ENCODE peak calls at places on chromosomes 13 and 19, in eight cellular contexts. One of them, this sample, is unnamed. For H3K4me1, the result is how much of the 10 kb centered on the place peaks cover.

GRCh38 chr19:4831351-4832340 is at the start of gene TICAM1:
- DNase-seq in A549: peak
- DNase-seq in HCT116: no peak
- DNase-seq in GM23338: peak
- DNase-seq in GM12878: no peak
- DNase-seq in K562: peak
- DNase-seq in SK-N-SH: peak
- DNase-seq in HepG2: no peak
- DNase-seq in this sample: no peak

GRCh38 chr13:112065867-112066623 is 904 bp upstream of the SOX1 start:
- DNase-seq in GM12878: no peak
- DNase-seq in A549: no peak
- DNase-seq in SK-N-SH: no peak
- DNase-seq in HCT116: no peak
- DNase-seq in HepG2: no peak
- DNase-seq in GM23338: peak
- DNase-seq in K562: no peak
- DNase-seq in this sample: no peak

GRCh38 chr19:588758-589692 is 656 bp upstream of the HCN2 start:
- DNase-seq in GM23338: peak
- DNase-seq in HCT116: no peak
- DNase-seq in A549: peak
- DNase-seq in K562: no peak
- DNase-seq in HepG2: no peak
- DNase-seq in GM12878: no peak
- DNase-seq in SK-N-SH: peak
- DNase-seq in this sample: no peak

GRCh38 chr13:39253774-39254173 is 215.5 kb downstream of the NHLRC3 start:
- DNase-seq in SK-N-SH: no peak
- DNase-seq in GM12878: no peak
- DNase-seq in A549: no peak
- DNase-seq in K562: no peak
- DNase-seq in HCT116: no peak
- DNase-seq in HepG2: no peak
- DNase-seq in GM23338: no peak
- DNase-seq in this sample: no peak

GRCh38 chr19:48445606-48446481 is at the start of gene GRWD1:
- DNase-seq in K562: peak
- DNase-seq in HepG2: peak
- DNase-seq in GM12878: peak
- DNase-seq in GM23338: peak
- DNase-seq in SK-N-SH: peak
- DNase-seq in A549: peak
- DNase-seq in HCT116: peak
- DNase-seq in this sample: peak

GRCh38 chr13:40109324-40109958 is 454.0 kb downstream of the COG6 start:
- DNase-seq in A549: peak
- DNase-seq in HepG2: no peak
- DNase-seq in GM12878: no peak
- DNase-seq in K562: no peak
- DNase-seq in SK-N-SH: no peak
- DNase-seq in HCT116: no peak
- DNase-seq in GM23338: no peak
- DNase-seq in this sample: no peak

GRCh38 chr13:49838989-49839388 is 46.5 kb upstream of the KPNA3 start:
- DNase-seq in HCT116: no peak
- DNase-seq in A549: peak
- DNase-seq in HepG2: peak
- DNase-seq in SK-N-SH: no peak
- DNase-seq in K562: peak
- DNase-seq in GM12878: no peak
- DNase-seq in GM23338: peak
- DNase-seq in this sample: no peak

GRCh38 chr13:85520445-85520844 is 278.8 kb downstream of the SLITRK6 start:
- DNase-seq in K562: no peak
- DNase-seq in SK-N-SH: no peak
- DNase-seq in HCT116: no peak
- DNase-seq in A549: no peak
- DNase-seq in GM23338: no peak
- DNase-seq in HepG2: no peak
- DNase-seq in GM12878: no peak
- DNase-seq in this sample: no peak

GRCh38 chr13:67230774-67231480 is 791 bp upstream of the PCDH9 start:
- DNase-seq in SK-N-SH: peak
- DNase-seq in GM23338: peak
- DNase-seq in HepG2: peak
- DNase-seq in HCT116: no peak
- DNase-seq in K562: peak
- DNase-seq in A549: peak
- DNase-seq in GM12878: no peak
- DNase-seq in this sample: no peak

GRCh38 chr19:16216744-16217670 is 19.3 kb downstream of the AP1M1 start:
- DNase-seq in SK-N-SH: peak
- DNase-seq in GM23338: no peak
- DNase-seq in HepG2: no peak
- DNase-seq in A549: no peak
- DNase-seq in HCT116: no peak
- DNase-seq in GM12878: no peak
- DNase-seq in K562: no peak
- DNase-seq in this sample: no peak

GRCh38 chr19:49862411-49863253 is 4.7 kb downstream of the PNKP start:
- DNase-seq in HCT116: no peak
- DNase-seq in GM12878: no peak
- DNase-seq in A549: no peak
- DNase-seq in GM23338: peak
- DNase-seq in K562: peak
- DNase-seq in SK-N-SH: peak
- DNase-seq in HepG2: peak
- DNase-seq in this sample: no peak

GRCh38 chr19:31185261-31185660 is 164.0 kb downstream of the TSHZ3 start:
- DNase-seq in HepG2: no peak
- DNase-seq in SK-N-SH: no peak
- DNase-seq in GM23338: peak
- DNase-seq in HCT116: no peak
- DNase-seq in K562: no peak
- DNase-seq in A549: no peak
- DNase-seq in GM12878: no peak
- DNase-seq in this sample: no peak

GRCh38 chr13:61095885-61096284 is 319.8 kb downstream of the PCDH20 start:
- DNase-seq in SK-N-SH: no peak
- DNase-seq in HepG2: no peak
- DNase-seq in GM12878: no peak
- DNase-seq in A549: no peak
- DNase-seq in GM23338: no peak
- DNase-seq in HCT116: no peak
- DNase-seq in K562: no peak
- DNase-seq in this sample: no peak

GRCh38 chr19:12261554-12261953 is 33.1 kb downstream of the ZNF44 start:
- DNase-seq in GM12878: no peak
- DNase-seq in GM23338: no peak
- DNase-seq in K562: no peak
- DNase-seq in HepG2: no peak
- DNase-seq in A549: no peak
- DNase-seq in SK-N-SH: no peak
- DNase-seq in HCT116: no peak
- DNase-seq in this sample: no peak

GRCh38 chr19:12270854-12271253 is 23.8 kb downstream of the ZNF44 start:
- DNase-seq in HCT116: no peak
- DNase-seq in HepG2: no peak
- DNase-seq in GM12878: no peak
- DNase-seq in A549: no peak
- DNase-seq in GM23338: no peak
- DNase-seq in K562: no peak
- DNase-seq in SK-N-SH: no peak
- DNase-seq in this sample: no peak

GRCh38 chr19:12260861-12261260 is 33.8 kb downstream of the ZNF44 start:
- DNase-seq in GM12878: no peak
- DNase-seq in SK-N-SH: no peak
- DNase-seq in GM23338: no peak
- DNase-seq in HCT116: no peak
- DNase-seq in A549: no peak
- DNase-seq in K562: no peak
- DNase-seq in HepG2: no peak
- DNase-seq in this sample: no peak

GRCh38 chr19:12260236-12260635 is 34.4 kb downstream of the ZNF44 start:
- DNase-seq in GM23338: no peak
- DNase-seq in SK-N-SH: no peak
- DNase-seq in HCT116: no peak
- DNase-seq in K562: no peak
- DNase-seq in A549: no peak
- DNase-seq in GM12878: no peak
- DNase-seq in HepG2: no peak
- DNase-seq in this sample: no peak

DNA sequence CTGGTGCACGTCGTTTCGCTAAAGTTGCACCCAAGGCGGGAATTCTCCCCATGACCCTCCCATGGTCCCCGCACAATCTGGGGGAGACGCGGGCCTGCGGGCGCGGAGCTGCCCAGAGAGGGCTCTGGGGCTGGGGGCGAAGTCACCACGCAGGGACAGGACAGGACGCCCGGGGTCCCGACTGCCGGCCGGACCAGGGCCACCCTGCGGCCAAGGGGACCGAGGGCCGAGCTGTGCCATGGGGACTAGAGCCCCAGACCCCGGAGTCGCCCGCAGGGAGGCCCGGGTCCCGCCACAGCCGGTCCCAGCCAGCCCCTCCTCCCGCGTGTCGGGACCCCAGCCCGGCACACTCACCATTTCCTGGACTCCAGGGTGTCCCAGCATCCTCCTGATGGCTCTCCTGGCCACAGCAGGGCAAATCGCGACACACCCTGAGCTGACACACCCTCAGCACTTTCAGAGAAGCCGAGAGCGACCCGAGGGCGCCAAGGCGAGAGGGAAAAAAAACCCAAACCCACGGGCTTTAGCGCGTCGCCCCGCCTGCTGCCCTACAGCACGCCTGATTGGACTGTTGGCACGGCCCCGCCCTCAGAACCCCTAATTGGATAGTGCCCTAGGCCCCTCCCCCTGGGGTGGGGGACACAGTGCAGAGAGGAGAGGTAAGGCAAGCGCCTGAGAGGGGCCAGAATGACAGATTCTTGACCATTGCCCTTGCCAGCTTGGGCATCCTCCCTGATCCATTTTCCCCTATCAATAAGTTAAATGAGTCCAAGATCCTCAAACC is 28.6 kb downstream of the ZNF44 start:
- DNase-seq in SK-N-SH: no peak
- DNase-seq in GM12878: no peak
- DNase-seq in A549: no peak
- DNase-seq in K562: no peak
- DNase-seq in HepG2: no peak
- DNase-seq in GM23338: peak
- DNase-seq in HCT116: no peak
- DNase-seq in this sample: no peak
- H3K4me3 ChIP-seq in SK-N-SH: no peak
- H3K4me3 ChIP-seq in GM12878: no peak
- H3K4me3 ChIP-seq in A549: no peak
- H3K4me3 ChIP-seq in K562: no peak
- H3K4me3 ChIP-seq in HepG2: no peak
- H3K4me3 ChIP-seq in GM23338: no peak
- H3K4me3 ChIP-seq in HCT116: no peak
- H3K4me3 ChIP-seq in this sample: no peak

DNA sequence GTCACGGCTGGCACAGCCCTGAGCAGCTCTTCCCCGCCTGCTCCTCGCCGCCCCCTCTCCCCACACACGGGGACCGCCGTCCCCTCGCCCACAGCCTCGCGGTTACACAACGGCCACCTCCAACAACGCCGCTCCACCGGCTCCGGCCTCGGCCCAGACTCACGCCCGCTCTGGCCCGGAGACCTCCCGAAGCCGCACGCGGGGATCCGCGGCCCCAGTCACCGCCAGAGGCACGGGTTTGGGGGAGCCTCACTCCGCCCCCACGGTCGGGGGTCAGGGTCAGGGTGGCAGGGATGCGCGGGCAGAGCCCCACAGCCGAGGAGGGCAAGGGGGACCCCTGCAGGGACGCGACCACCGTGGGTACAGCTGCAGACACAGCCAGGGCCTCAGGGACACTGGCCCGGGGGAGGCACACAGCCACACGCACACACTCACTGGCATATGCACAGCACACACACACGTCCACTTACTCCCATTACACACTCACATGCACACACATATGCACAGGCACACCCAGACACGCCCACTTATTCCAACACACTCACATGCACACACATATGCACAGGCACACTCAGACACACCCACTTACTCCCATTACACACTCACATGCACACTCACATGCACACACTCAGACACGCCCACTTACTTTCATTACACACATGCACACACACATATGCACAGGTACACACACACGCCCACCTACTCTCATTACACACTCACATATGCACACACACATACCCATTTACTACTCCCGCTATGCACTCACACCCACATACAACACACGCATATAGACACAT is 1.6 kb downstream of the TTYH1 start:
- DNase-seq in SK-N-SH: no peak
- DNase-seq in GM12878: no peak
- DNase-seq in K562: no peak
- DNase-seq in A549: no peak
- DNase-seq in GM23338: peak
- DNase-seq in HCT116: no peak
- DNase-seq in HepG2: no peak
- DNase-seq in this sample: no peak
- H3K4me1 ChIP-seq in SK-N-SH: under half
- H3K4me1 ChIP-seq in GM12878: under half
- H3K4me1 ChIP-seq in K562: under half
- H3K4me1 ChIP-seq in A549: under half
- H3K4me1 ChIP-seq in GM23338: under half
- H3K4me1 ChIP-seq in HCT116: under half
- H3K4me1 ChIP-seq in HepG2: half or more
- H3K4me1 ChIP-seq in this sample: under half

DNA sequence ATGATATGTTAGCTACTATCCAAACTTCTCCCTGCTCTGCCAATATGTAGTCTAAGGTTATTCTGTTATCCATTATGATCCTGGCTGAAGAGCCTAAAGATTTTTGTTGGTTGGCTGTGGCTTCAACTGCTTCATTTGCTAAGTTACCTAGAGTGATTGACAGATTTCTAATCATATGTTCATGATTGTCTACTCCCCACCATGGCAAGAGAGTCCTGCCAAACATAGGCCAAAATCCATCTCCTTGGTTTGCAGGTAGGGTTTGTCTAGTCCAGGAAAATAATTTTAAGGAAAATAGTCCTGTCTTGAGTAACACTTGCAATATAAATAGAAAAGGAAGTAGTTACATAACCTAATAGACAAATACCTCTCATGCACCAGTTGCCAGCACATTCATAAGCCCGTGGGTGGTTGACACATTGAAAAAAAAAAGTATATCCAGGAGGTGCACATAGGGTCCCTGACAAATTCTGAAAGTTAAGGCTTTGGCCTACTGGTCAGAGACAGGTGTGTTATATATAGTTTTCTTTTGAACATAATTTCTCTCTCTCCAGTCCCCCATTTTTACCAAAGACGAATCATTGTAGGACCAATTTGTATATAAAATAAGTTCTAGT is 5.4 kb upstream of the CBY2 start:
- DNase-seq in GM12878: peak
- DNase-seq in K562: no peak
- DNase-seq in GM23338: no peak
- DNase-seq in SK-N-SH: no peak
- DNase-seq in HCT116: no peak
- DNase-seq in HepG2: no peak
- DNase-seq in A549: no peak
- DNase-seq in this sample: no peak
- TF ChIP-seq REST in GM12878: no peak
- TF ChIP-seq REST in K562: no peak
- TF ChIP-seq REST in GM23338: no peak
- TF ChIP-seq REST in SK-N-SH: no peak
- TF ChIP-seq REST in HCT116: no peak
- TF ChIP-seq REST in HepG2: no peak
- TF ChIP-seq REST in A549: no peak
- TF ChIP-seq REST in this sample: no peak

GRCh38 chr19:3444695-3445234 is 35.6 kb downstream of the SMIM24 start:
- DNase-seq in HepG2: no peak
- DNase-seq in GM12878: no peak
- DNase-seq in K562: no peak
- DNase-seq in GM23338: no peak
- DNase-seq in SK-N-SH: no peak
- DNase-seq in HCT116: no peak
- DNase-seq in A549: no peak
- DNase-seq in this sample: no peak
- H3K4me3 ChIP-seq in HepG2: no peak
- H3K4me3 ChIP-seq in GM12878: no peak
- H3K4me3 ChIP-seq in K562: no peak
- H3K4me3 ChIP-seq in GM23338: peak
- H3K4me3 ChIP-seq in SK-N-SH: no peak
- H3K4me3 ChIP-seq in HCT116: no peak
- H3K4me3 ChIP-seq in A549: no peak
- H3K4me3 ChIP-seq in this sample: no peak

This sample was measured in Panc1.